ENCODE peak calls at places on chromosomes 6 and 20, in nine cellular contexts. One of them, this sample, is unnamed.

GRCh38 chr20:49768204-49769124 is 44.2 kb upstream of the SLC9A8 start:
- DNase-seq in psoas muscle: peak; percentile 72
- DNase-seq in uterus: peak; percentile 60
- DNase-seq in Peyer's patch: peak; percentile 73
- DNase-seq in upper lobe of right lung: peak; percentile 68
- DNase-seq in OCI-LY7: no peak
- DNase-seq in CD8-positive, alpha-beta T cell: no peak
- DNase-seq in lower lobe of right lung: peak; percentile 70
- DNase-seq in neural progenitor cell: peak; percentile 56
- DNase-seq in this sample: no peak

GRCh38 chr6:28839443-28840120 is 84.2 kb downstream of the TRIM27 start:
- DNase-seq in neural progenitor cell: no peak
- DNase-seq in upper lobe of right lung: no peak
- DNase-seq in uterus: no peak
- DNase-seq in psoas muscle: no peak
- DNase-seq in Peyer's patch: no peak
- DNase-seq in OCI-LY7: peak; percentile 37
- DNase-seq in lower lobe of right lung: no peak
- DNase-seq in CD8-positive, alpha-beta T cell: no peak
- DNase-seq in this sample: no peak

GRCh38 chr20:10253750-10254149 is 35.1 kb downstream of the SNAP25 start:
- DNase-seq in upper lobe of right lung: no peak
- DNase-seq in CD8-positive, alpha-beta T cell: no peak
- DNase-seq in psoas muscle: no peak
- DNase-seq in Peyer's patch: no peak
- DNase-seq in neural progenitor cell: no peak
- DNase-seq in uterus: no peak
- DNase-seq in lower lobe of right lung: no peak
- DNase-seq in OCI-LY7: no peak
- DNase-seq in this sample: no peak

GRCh38 chr6:692356-692851 is 535 bp downstream of the EXOC2 start:
- DNase-seq in upper lobe of right lung: peak; percentile 83
- DNase-seq in CD8-positive, alpha-beta T cell: peak; percentile 74
- DNase-seq in uterus: peak; percentile 22
- DNase-seq in lower lobe of right lung: peak; percentile 72
- DNase-seq in neural progenitor cell: peak; percentile 76
- DNase-seq in Peyer's patch: peak; percentile 82
- DNase-seq in psoas muscle: peak; percentile 31
- DNase-seq in OCI-LY7: peak; percentile 76
- DNase-seq in this sample: peak; percentile 35

GRCh38 chr6:35310265-35310831 is 12.7 kb downstream of the DEF6 start:
- DNase-seq in neural progenitor cell: no peak
- DNase-seq in upper lobe of right lung: no peak
- DNase-seq in uterus: no peak
- DNase-seq in CD8-positive, alpha-beta T cell: no peak
- DNase-seq in OCI-LY7: no peak
- DNase-seq in lower lobe of right lung: no peak
- DNase-seq in psoas muscle: no peak
- DNase-seq in Peyer's patch: peak; percentile 49
- DNase-seq in this sample: no peak

GRCh38 chr6:72984981-72985665 is 240.2 kb downstream of the KHDC1L start:
- DNase-seq in uterus: no peak
- DNase-seq in lower lobe of right lung: no peak
- DNase-seq in neural progenitor cell: no peak
- DNase-seq in Peyer's patch: no peak
- DNase-seq in upper lobe of right lung: no peak
- DNase-seq in CD8-positive, alpha-beta T cell: no peak
- DNase-seq in OCI-LY7: no peak
- DNase-seq in psoas muscle: no peak
- DNase-seq in this sample: no peak

GRCh38 chr20:61516398-61517208 is 264.5 kb downstream of the CDH4 start:
- DNase-seq in uterus: no peak
- DNase-seq in upper lobe of right lung: peak; percentile 35
- DNase-seq in CD8-positive, alpha-beta T cell: no peak
- DNase-seq in neural progenitor cell: no peak
- DNase-seq in OCI-LY7: no peak
- DNase-seq in lower lobe of right lung: no peak
- DNase-seq in psoas muscle: no peak
- DNase-seq in Peyer's patch: no peak
- DNase-seq in this sample: peak; percentile 91

GRCh38 chr6:151075943-151076555 is 163.7 kb upstream of the AKAP12 start:
- DNase-seq in Peyer's patch: no peak
- DNase-seq in lower lobe of right lung: no peak
- DNase-seq in neural progenitor cell: no peak
- DNase-seq in psoas muscle: no peak
- DNase-seq in CD8-positive, alpha-beta T cell: no peak
- DNase-seq in upper lobe of right lung: no peak
- DNase-seq in OCI-LY7: no peak
- DNase-seq in uterus: no peak
- DNase-seq in this sample: no peak

GRCh38 chr20:325889-326644 is 715 bp downstream of the SOX12 start:
- DNase-seq in neural progenitor cell: peak; percentile 92
- DNase-seq in psoas muscle: peak; percentile 65
- DNase-seq in upper lobe of right lung: peak; percentile 86
- DNase-seq in Peyer's patch: peak; percentile 80
- DNase-seq in OCI-LY7: peak; percentile 84
- DNase-seq in uterus: peak; percentile 73
- DNase-seq in CD8-positive, alpha-beta T cell: peak; percentile 53
- DNase-seq in lower lobe of right lung: peak; percentile 80
- DNase-seq in this sample: peak; percentile 76

GRCh38 chr6:140271759-140272377 is 897.4 kb upstream of the CITED2 start:
- DNase-seq in neural progenitor cell: no peak
- DNase-seq in OCI-LY7: peak; percentile 0
- DNase-seq in CD8-positive, alpha-beta T cell: no peak
- DNase-seq in uterus: no peak
- DNase-seq in lower lobe of right lung: no peak
- DNase-seq in psoas muscle: no peak
- DNase-seq in Peyer's patch: no peak
- DNase-seq in upper lobe of right lung: no peak
- DNase-seq in this sample: peak; percentile 65

GRCh38 chr6:156910938-156911337 is 133.8 kb downstream of the ARID1B start:
- DNase-seq in psoas muscle: no peak
- DNase-seq in OCI-LY7: no peak
- DNase-seq in lower lobe of right lung: no peak
- DNase-seq in Peyer's patch: no peak
- DNase-seq in neural progenitor cell: no peak
- DNase-seq in upper lobe of right lung: no peak
- DNase-seq in uterus: no peak
- DNase-seq in CD8-positive, alpha-beta T cell: no peak
- DNase-seq in this sample: no peak

DNA sequence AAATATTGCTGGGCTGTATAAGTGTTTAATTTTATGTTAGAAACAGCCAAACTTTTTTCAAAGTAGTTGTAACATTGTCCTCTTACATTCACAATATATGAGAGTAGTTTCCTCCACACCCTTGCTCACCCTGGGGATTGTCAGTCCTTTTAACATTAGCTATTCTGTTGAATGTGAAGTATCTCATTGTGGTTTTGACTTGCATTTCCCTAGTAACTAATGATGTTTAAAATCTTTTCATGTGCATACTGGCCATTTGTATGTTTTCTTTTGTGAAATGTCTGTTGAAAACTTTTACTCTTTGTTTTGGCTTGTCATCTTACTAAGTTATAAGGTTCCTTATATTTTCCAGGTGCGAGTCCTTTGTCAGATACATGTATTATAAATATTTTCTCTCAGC is 32.9 kb downstream of the TRIM38 start:
- DNase-seq in OCI-LY7: no peak
- DNase-seq in neural progenitor cell: no peak
- DNase-seq in upper lobe of right lung: no peak
- DNase-seq in Peyer's patch: no peak
- DNase-seq in CD8-positive, alpha-beta T cell: no peak
- DNase-seq in lower lobe of right lung: no peak
- DNase-seq in uterus: no peak
- DNase-seq in psoas muscle: no peak
- DNase-seq in this sample: no peak
- H3K4me1 ChIP-seq in OCI-LY7: peaks cover 46% of the 10 kb centered on the region
- H3K4me1 ChIP-seq in neural progenitor cell: peaks cover 12% of the 10 kb centered on the region
- H3K4me1 ChIP-seq in upper lobe of right lung: peaks cover 16% of the 10 kb centered on the region
- H3K4me1 ChIP-seq in Peyer's patch: no peaks in the 10 kb centered on the region
- H3K4me1 ChIP-seq in CD8-positive, alpha-beta T cell: peaks cover 3% of the 10 kb centered on the region
- H3K4me1 ChIP-seq in lower lobe of right lung: peaks cover 23% of the 10 kb centered on the region
- H3K4me1 ChIP-seq in uterus: peaks cover 10% of the 10 kb centered on the region
- H3K4me1 ChIP-seq in psoas muscle: peaks cover 7% of the 10 kb centered on the region
- H3K4me1 ChIP-seq in this sample: no peaks in the 10 kb centered on the region

GRCh38 chr6:15503346-15503680 is 159.5 kb downstream of the DTNBP1 start:
- DNase-seq in neural progenitor cell: no peak
- DNase-seq in CD8-positive, alpha-beta T cell: no peak
- DNase-seq in uterus: no peak
- DNase-seq in OCI-LY7: no peak
- DNase-seq in upper lobe of right lung: no peak
- DNase-seq in psoas muscle: no peak
- DNase-seq in Peyer's patch: no peak
- DNase-seq in lower lobe of right lung: no peak
- DNase-seq in this sample: no peak

GRCh38 chr6:15504581-15505350 is 158.1 kb downstream of the DTNBP1 start:
- DNase-seq in psoas muscle: peak; percentile 67
- DNase-seq in OCI-LY7: no peak
- DNase-seq in uterus: peak; percentile 78
- DNase-seq in upper lobe of right lung: peak; percentile 70
- DNase-seq in CD8-positive, alpha-beta T cell: no peak
- DNase-seq in lower lobe of right lung: no peak
- DNase-seq in Peyer's patch: peak; percentile 47
- DNase-seq in neural progenitor cell: no peak
- DNase-seq in this sample: no peak

GRCh38 chr6:15502451-15503345 is 160.1 kb downstream of the DTNBP1 start:
- DNase-seq in OCI-LY7: no peak
- DNase-seq in lower lobe of right lung: no peak
- DNase-seq in uterus: no peak
- DNase-seq in CD8-positive, alpha-beta T cell: no peak
- DNase-seq in Peyer's patch: no peak
- DNase-seq in neural progenitor cell: no peak
- DNase-seq in psoas muscle: no peak
- DNase-seq in upper lobe of right lung: peak; percentile 34
- DNase-seq in this sample: no peak

GRCh38 chr6:15505463-15505918 is 157.3 kb downstream of the DTNBP1 start:
- DNase-seq in Peyer's patch: peak; percentile 36
- DNase-seq in upper lobe of right lung: peak; percentile 48
- DNase-seq in OCI-LY7: no peak
- DNase-seq in psoas muscle: no peak
- DNase-seq in uterus: no peak
- DNase-seq in neural progenitor cell: no peak
- DNase-seq in CD8-positive, alpha-beta T cell: no peak
- DNase-seq in lower lobe of right lung: no peak
- DNase-seq in this sample: no peak

DNA sequence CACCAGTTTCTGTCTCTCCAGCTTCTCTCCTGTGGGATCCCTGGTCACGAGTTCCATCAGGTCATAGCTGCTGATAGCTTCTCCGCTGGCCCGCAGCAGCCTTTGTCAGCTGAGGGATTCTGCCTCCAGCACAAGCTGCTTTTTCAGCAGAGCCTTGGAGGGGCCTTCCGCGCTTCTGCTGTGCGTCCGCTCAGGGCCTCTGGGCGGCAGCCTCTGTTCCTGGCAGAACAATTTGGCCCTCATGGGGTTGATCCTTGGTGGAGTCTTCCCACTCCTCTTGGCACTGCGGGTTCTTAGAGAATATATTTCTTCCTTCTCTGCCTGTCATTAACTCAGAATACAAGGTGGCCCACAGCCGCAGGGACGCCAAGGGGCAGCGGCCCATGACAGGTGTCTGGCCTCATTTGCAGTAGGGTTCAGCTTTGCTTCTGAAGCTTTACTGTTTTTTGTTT is 158.8 kb downstream of the DTNBP1 start:
- DNase-seq in upper lobe of right lung: peak; percentile 64
- DNase-seq in CD8-positive, alpha-beta T cell: no peak
- DNase-seq in psoas muscle: peak; percentile 64
- DNase-seq in Peyer's patch: peak; percentile 45
- DNase-seq in OCI-LY7: no peak
- DNase-seq in neural progenitor cell: peak; percentile 25
- DNase-seq in uterus: peak; percentile 55
- DNase-seq in lower lobe of right lung: no peak
- DNase-seq in this sample: no peak
- TF ChIP-seq CTCF in upper lobe of right lung: no peak
- TF ChIP-seq CTCF in CD8-positive, alpha-beta T cell: no peak
- TF ChIP-seq CTCF in psoas muscle: peak; percentile 25
- TF ChIP-seq CTCF in Peyer's patch: no peak
- TF ChIP-seq CTCF in OCI-LY7: no peak
- TF ChIP-seq CTCF in neural progenitor cell: peak; percentile 3
- TF ChIP-seq CTCF in uterus: no peak
- TF ChIP-seq CTCF in lower lobe of right lung: peak; percentile 31
- TF ChIP-seq CTCF in this sample: peak; percentile 15

DNA sequence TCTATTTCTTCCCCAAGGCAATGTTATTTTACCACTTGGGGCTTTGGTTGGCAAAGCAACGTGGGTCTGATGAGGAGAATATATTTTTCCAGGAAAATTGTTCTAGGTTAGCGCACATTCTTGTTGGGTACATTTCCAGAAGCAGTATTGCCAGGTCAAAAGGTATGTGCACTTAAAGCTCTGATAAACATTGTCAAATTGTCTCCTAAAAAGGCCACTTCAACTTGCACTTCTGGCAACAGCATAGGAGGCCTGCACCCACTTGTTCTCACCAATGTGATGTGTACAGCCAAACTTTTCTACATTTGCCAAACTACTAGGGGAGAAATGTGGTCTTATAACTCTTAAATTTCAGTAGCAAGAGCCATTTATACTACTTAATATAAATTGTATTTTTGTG is 197.5 kb upstream of the COL21A1 start:
- DNase-seq in neural progenitor cell: no peak
- DNase-seq in lower lobe of right lung: no peak
- DNase-seq in Peyer's patch: no peak
- DNase-seq in OCI-LY7: no peak
- DNase-seq in uterus: no peak
- DNase-seq in CD8-positive, alpha-beta T cell: no peak
- DNase-seq in upper lobe of right lung: no peak
- DNase-seq in psoas muscle: no peak
- DNase-seq in this sample: no peak
- H3K4me1 ChIP-seq in neural progenitor cell: no peaks in the 10 kb centered on the region
- H3K4me1 ChIP-seq in lower lobe of right lung: no peaks in the 10 kb centered on the region
- H3K4me1 ChIP-seq in Peyer's patch: no peaks in the 10 kb centered on the region
- H3K4me1 ChIP-seq in OCI-LY7: no peaks in the 10 kb centered on the region
- H3K4me1 ChIP-seq in uterus: no peaks in the 10 kb centered on the region
- H3K4me1 ChIP-seq in CD8-positive, alpha-beta T cell: no peaks in the 10 kb centered on the region
- H3K4me1 ChIP-seq in upper lobe of right lung: no peaks in the 10 kb centered on the region
- H3K4me1 ChIP-seq in psoas muscle: no peaks in the 10 kb centered on the region
- H3K4me1 ChIP-seq in this sample: no peaks in the 10 kb centered on the region

DNA sequence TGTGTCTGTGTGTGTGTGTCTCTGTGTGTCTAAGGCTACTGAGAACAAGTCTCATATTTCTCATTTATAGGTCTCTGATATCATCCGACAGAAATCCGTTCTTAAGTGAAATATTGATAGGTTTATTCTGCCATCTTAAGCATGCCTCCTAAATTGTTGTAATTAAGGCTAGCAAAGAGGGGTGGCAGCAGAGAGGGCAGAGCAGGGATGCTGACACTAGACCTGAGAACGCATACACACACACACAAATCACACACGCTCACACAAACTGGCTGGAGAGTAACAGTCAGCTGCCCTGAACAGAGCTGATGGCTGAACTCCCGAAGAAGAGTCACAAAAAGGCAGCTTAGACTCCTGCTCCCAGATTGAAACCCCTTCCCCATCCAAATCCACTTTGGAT is 85.0 kb upstream of the LRFN2 start:
- DNase-seq in CD8-positive, alpha-beta T cell: no peak
- DNase-seq in lower lobe of right lung: no peak
- DNase-seq in upper lobe of right lung: no peak
- DNase-seq in psoas muscle: no peak
- DNase-seq in neural progenitor cell: peak; percentile 28
- DNase-seq in uterus: no peak
- DNase-seq in OCI-LY7: no peak
- DNase-seq in Peyer's patch: no peak
- DNase-seq in this sample: peak; percentile 6
- TF ChIP-seq CTCF in CD8-positive, alpha-beta T cell: no peak
- TF ChIP-seq CTCF in lower lobe of right lung: no peak
- TF ChIP-seq CTCF in upper lobe of right lung: no peak
- TF ChIP-seq CTCF in psoas muscle: no peak
- TF ChIP-seq CTCF in neural progenitor cell: peak; percentile 41
- TF ChIP-seq CTCF in uterus: no peak
- TF ChIP-seq CTCF in OCI-LY7: no peak
- TF ChIP-seq CTCF in Peyer's patch: no peak
- TF ChIP-seq CTCF in this sample: no peak